ENCODE peak calls at places on chromosomes 5 and 9, in seven cellular contexts. E is body of pancreas, X is upper lobe of left lung, V is uterus, I is gastrocnemius medialis, R is stomach, P is heart left ventricle. U is an unnamed sample.

GRCh38 chr5:83473344-83474169 is 2.0 kb downstream of the VCAN start:
- DNase-seq in E (peak), X (peak), V (peak), I (peak), R (peak), P (peak), U (peak)

GRCh38 chr9:91825422-91825821 is 124.6 kb downstream of the ROR2 start:
- DNase-seq in E (no peak), X (no peak), V (peak), I (peak), R (no peak), P (no peak), U (no peak)

GRCh38 chr5:91143840-91144239 is 239.3 kb downstream of the ARRDC3 start:
- DNase-seq in E (no peak), X (peak), V (no peak), I (no peak), R (no peak), P (no peak), U (no peak)

GRCh38 chr5:174642816-174643405 is 81.5 kb upstream of the MSX2 start:
- DNase-seq in E (no peak), X (no peak), V (no peak), I (no peak), R (no peak), P (no peak), U (no peak)

GRCh38 chr5:111514087-111514486 is 1.8 kb upstream of the STARD4 start:
- DNase-seq in E (no peak), X (no peak), V (no peak), I (no peak), R (no peak), P (no peak), U (no peak)

GRCh38 chr5:117713585-117714198 is 1139.1 kb upstream of the SEMA6A start:
- DNase-seq in E (no peak), X (no peak), V (no peak), I (no peak), R (no peak), P (no peak), U (peak)

GRCh38 chr5:125870271-125870670 is 552.9 kb upstream of the GRAMD2B start:
- DNase-seq in E (no peak), X (no peak), V (no peak), I (no peak), R (no peak), P (no peak), U (no peak)

GRCh38 chr5:7877851-7878250 is 8.9 kb downstream of the MTRR start:
- DNase-seq in E (no peak), X (no peak), V (no peak), I (no peak), R (no peak), P (no peak), U (no peak)

GRCh38 chr5:56740000-56740399 is 75.3 kb upstream of the MAP3K1 start:
- DNase-seq in E (no peak), X (no peak), V (no peak), I (no peak), R (no peak), P (no peak), U (no peak)

GRCh38 chr5:82351754-82352145 is 73.6 kb upstream of the RPS23 start:
- DNase-seq in E (no peak), X (no peak), V (no peak), I (no peak), R (no peak), P (no peak), U (peak)

GRCh38 chr9:93084471-93084881 is 11.5 kb upstream of the CARD19 start:
- DNase-seq in E (no peak), X (no peak), V (no peak), I (peak), R (no peak), P (no peak), U (no peak)

GRCh38 chr9:96875460-96876142 is 21.3 kb upstream of the ZNF782 start:
- DNase-seq in E (peak), X (peak), V (no peak), I (peak), R (peak), P (peak), U (peak)

GRCh38 chr5:59598547-59598874 is 295.0 kb downstream of the PDE4D start:
- DNase-seq in E (no peak), X (no peak), V (no peak), I (no peak), R (no peak), P (no peak), U (no peak)

GRCh38 chr5:78779771-78780616 is 131.4 kb upstream of the LHFPL2 start:
- DNase-seq in E (no peak), X (no peak), V (peak), I (no peak), R (no peak), P (no peak), U (no peak)

GRCh38 chr9:90722116-90722515 is 79.5 kb upstream of the DIRAS2 start:
- DNase-seq in E (no peak), X (no peak), V (no peak), I (no peak), R (no peak), P (no peak), U (no peak)

GRCh38 chr5:88594441-88594840 is 288.5 kb downstream of the MEF2C start:
- DNase-seq in E (no peak), X (no peak), V (no peak), I (no peak), R (no peak), P (no peak), U (no peak)

GRCh38 chr5:110968246-110969005 is 103.1 kb upstream of the TSLP start:
- DNase-seq in E (no peak), X (no peak), V (no peak), I (no peak), R (no peak), P (no peak), U (no peak)

GRCh38 chr9:89550516-89550915 is 52.6 kb upstream of the SEMA4D start:
- DNase-seq in E (no peak), X (no peak), V (no peak), I (no peak), R (no peak), P (no peak), U (no peak)

GRCh38 chr5:119393201-119393691 is 37.4 kb downstream of the TNFAIP8 start:
- DNase-seq in E (no peak), X (no peak), V (no peak), I (no peak), R (no peak), P (no peak), U (no peak)

GRCh38 chr9:121821326-121821725 is 169.9 kb downstream of the DAB2IP start:
- DNase-seq in E (no peak), X (no peak), V (no peak), I (no peak), R (no peak), P (no peak), U (no peak)

GRCh38 chr9:71136696-71137095 is 15.3 kb upstream of the TRPM3 start:
- DNase-seq in E (no peak), X (no peak), V (no peak), I (no peak), R (no peak), P (no peak), U (no peak)

GRCh38 chr9:14372437-14373318 is 58.7 kb upstream of the NFIB start:
- DNase-seq in E (peak), X (no peak), V (peak), I (no peak), R (no peak), P (peak), U (peak)

GRCh38 chr9:89247431-89248370 is 63.3 kb upstream of the CKS2 start:
- DNase-seq in E (no peak), X (no peak), V (no peak), I (no peak), R (no peak), P (no peak), U (no peak)

DNA sequence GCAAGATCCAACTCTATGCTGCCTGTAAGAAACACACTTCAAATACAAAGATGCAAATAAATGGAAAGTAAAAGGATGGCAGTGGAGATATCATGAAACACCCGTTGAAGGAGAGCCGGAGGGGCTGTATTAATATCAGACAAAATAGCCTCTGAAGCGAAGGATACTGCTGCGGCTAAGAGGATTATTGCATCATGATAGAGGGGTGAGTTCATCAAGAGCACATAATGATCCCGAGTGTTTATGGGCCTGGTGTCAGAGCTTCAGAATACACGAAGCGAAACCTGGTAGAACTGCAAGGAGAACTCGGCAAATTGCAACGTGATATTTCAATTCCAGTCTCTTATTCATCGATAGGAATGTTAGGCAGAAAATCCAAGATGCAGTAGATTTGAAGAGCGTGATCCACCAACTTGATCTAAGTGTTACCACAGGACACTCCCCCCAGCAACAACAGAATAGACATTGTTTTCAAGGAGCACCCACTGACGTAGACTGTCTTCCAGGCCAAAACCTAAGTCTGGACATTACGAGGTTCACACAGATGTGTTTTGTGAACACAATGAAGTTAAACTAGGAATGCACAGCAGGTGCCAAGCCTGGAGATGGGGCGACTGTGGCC is 27.7 kb upstream of the QSOX2 start:
- DNase-seq in E (no peak), X (no peak), V (no peak), I (no peak), R (no peak), P (no peak), U (no peak)
- TF ChIP-seq POLR2A in E (no peak), X (no peak), V (no peak), I (no peak), R (no peak), P (no peak), U (no peak)

GRCh38 chr5:10485142-10485795 is 43.6 kb downstream of the ROPN1L start:
- DNase-seq in E (no peak), X (no peak), V (no peak), I (no peak), R (peak), P (peak), U (peak)
- H3K27ac ChIP-seq in E (no peak), X (peak), V (no peak), I (no peak), R (peak), P (no peak), U (no peak)

DNA sequence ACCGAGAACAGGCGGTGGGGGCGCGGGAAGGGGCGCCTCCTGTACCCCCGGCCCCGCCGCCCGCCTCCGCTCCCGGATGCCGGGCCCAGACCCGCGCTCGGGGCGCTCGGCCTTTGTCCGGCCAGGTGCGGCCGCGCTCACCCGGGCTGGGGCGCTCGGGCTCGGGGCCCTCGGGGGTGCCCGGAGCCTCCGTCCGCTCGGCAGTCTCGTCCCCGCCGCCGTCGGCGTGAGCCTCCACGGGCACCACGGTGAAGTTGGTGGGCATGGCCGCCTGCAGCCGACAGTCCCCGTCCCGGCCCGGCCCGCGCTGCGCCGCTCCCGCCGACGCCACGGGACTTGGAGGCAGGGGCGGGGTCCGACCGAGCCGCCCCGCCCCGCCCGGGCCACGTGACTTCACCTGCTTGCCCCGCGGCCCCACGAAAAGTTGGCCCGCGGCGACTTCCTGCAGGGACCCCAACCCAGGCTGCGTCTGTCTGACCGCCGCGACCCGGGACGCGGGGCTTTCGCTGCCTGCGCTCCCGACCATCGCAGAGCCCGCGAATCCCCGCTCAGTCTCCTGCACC is at the start of gene SLC12A7:
- DNase-seq in E (peak), X (peak), V (no peak), I (no peak), R (peak), P (peak), U (no peak)
- TF ChIP-seq POLR2A in E (peak), X (no peak), V (peak), I (peak), R (no peak), P (peak), U (peak)

GRCh38 chr5:43063731-43064171 is 23.6 kb upstream of the ANXA2R start:
- DNase-seq in E (no peak), X (no peak), V (no peak), I (no peak), R (no peak), P (no peak), U (no peak)
- H3K27ac ChIP-seq in E (peak), X (peak), V (peak), I (peak), R (peak), P (peak), U (peak)

DNA sequence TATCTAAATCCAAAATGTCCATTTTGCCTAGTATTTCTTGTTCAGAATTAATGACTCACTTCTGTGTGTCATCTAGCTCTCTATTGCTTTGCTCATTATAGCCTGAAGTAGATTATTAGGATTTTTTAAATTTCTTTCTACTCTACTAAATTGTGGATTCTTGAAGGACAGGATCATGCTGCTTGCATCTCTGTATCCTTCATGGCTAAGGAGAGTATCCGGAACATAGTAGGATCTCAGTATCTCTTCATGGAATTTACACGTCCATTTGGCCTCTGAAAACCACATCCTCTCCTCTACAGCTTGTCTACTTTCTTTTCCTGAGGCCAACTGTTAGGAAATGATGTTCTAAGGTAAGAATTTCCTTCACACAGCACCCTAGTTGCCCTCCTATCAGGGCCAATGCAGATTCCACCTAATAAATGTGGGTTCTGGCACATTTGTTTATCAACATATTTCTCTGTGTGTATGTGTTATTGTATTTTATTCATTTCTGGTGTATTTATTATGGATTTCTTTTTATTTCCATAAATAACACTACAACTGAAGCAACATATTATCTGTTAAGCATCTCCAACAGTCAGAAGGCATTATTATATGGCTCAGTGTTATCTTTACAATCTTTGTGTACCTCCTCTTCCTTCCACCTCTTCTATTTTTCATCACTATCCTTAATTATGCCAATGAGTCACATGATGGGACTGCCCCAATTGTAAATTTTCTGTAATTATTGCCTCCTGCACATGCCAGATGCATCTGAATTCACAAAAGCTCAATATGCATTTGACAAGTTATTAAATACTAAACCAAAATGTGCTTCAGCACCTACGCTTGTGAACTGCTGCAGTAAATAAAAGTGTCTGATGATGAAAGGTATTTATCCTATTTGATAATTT is 557.8 kb upstream of the TLE4 start:
- DNase-seq in E (no peak), X (no peak), V (no peak), I (no peak), R (no peak), P (no peak), U (no peak)
- TF ChIP-seq POLR2A in E (no peak), X (no peak), V (no peak), I (no peak), R (no peak), P (no peak), U (no peak)

GRCh38 chr5:3320317-3320865 is 275.2 kb upstream of the IRX1 start:
- DNase-seq in E (no peak), X (no peak), V (peak), I (no peak), R (no peak), P (no peak), U (no peak)
- H3K27ac ChIP-seq in E (no peak), X (no peak), V (no peak), I (no peak), R (no peak), P (no peak), U (no peak)

GRCh38 chr9:133362359-133363044 is 6.2 kb downstream of the SURF2 start:
- DNase-seq in E (no peak), X (peak), V (no peak), I (no peak), R (no peak), P (no peak), U (no peak)

GRCh38 chr9:133357656-133358055 is 1.3 kb downstream of the SURF2 start:
- DNase-seq in E (no peak), X (no peak), V (no peak), I (no peak), R (no peak), P (no peak), U (no peak)

GRCh38 chr9:133361507-133362092 is 5.2 kb downstream of the SURF2 start:
- DNase-seq in E (no peak), X (no peak), V (no peak), I (no peak), R (no peak), P (no peak), U (no peak)

GRCh38 chr9:133359420-133360175 is 3.2 kb downstream of the SURF2 start:
- DNase-seq in E (peak), X (peak), V (no peak), I (no peak), R (no peak), P (no peak), U (no peak)

GRCh38 chr9:133360400-133361393 is 4.3 kb downstream of the SURF2 start:
- DNase-seq in E (no peak), X (no peak), V (no peak), I (no peak), R (no peak), P (no peak), U (no peak)
- TF ChIP-seq POLR2A in E (no peak), X (no peak), V (no peak), I (no peak), R (no peak), P (no peak), U (no peak)

GRCh38 chr9:72305102-72305546 is 59.9 kb downstream of the ZFAND5 start:
- DNase-seq in E (peak), X (no peak), V (peak), I (peak), R (peak), P (peak), U (peak)

GRCh38 chr9:72304538-72304937 is 60.5 kb downstream of the ZFAND5 start:
- DNase-seq in E (no peak), X (no peak), V (no peak), I (no peak), R (no peak), P (no peak), U (no peak)

GRCh38 chr9:72312563-72312962 is 52.4 kb downstream of the ZFAND5 start:
- DNase-seq in E (no peak), X (no peak), V (no peak), I (no peak), R (no peak), P (no peak), U (no peak)

GRCh38 chr9:72309366-72310133 is 55.5 kb downstream of the ZFAND5 start:
- DNase-seq in E (no peak), X (no peak), V (no peak), I (no peak), R (no peak), P (no peak), U (no peak)

GRCh38 chr9:72306771-72307170 is 58.2 kb downstream of the ZFAND5 start:
- DNase-seq in E (no peak), X (no peak), V (no peak), I (no peak), R (no peak), P (no peak), U (no peak)
- H3K27ac ChIP-seq in E (no peak), X (peak), V (no peak), I (no peak), R (peak), P (no peak), U (no peak)

GRCh38 chr5:168831438-168831837 is 252.3 kb upstream of the PANK3 start:
- DNase-seq in E (no peak), X (no peak), V (no peak), I (no peak), R (no peak), P (no peak), U (no peak)
- TF ChIP-seq POLR2A in E (no peak), X (no peak), V (no peak), I (no peak), R (no peak), P (no peak), U (no peak)

U was measured in HCT116.